ENCODE peak calls at places on chromosomes 3 and 15, in eight cellular contexts. R is HCT116, O is breast epithelium, C is prostate gland, T is Calu3, D is GM12865, W is progenitor cell of endocrine pancreas, U is neural crest cell. V is an unnamed sample.

GRCh38 chr3:67349551-67350174 is 304.7 kb downstream of the SUCLG2 start:
- DNase-seq in R (no peak), O (no peak), C (no peak), T (no peak), D (peak), W (no peak), U (no peak), V (no peak)

GRCh38 chr15:83605595-83605994 is 48.3 kb upstream of the ADAMTSL3 start:
- DNase-seq in R (no peak), O (no peak), C (no peak), T (no peak), D (no peak), W (no peak), U (no peak), V (no peak)

GRCh38 chr3:115660646-115661442 is 37.5 kb downstream of the GAP43 start:
- DNase-seq in R (no peak), O (no peak), C (no peak), T (no peak), D (no peak), W (no peak), U (no peak), V (no peak)

GRCh38 chr3:136068708-136069107 is 103.2 kb downstream of the PPP2R3A start:
- DNase-seq in R (no peak), O (no peak), C (no peak), T (no peak), D (no peak), W (no peak), U (no peak), V (no peak)

GRCh38 chr3:129701161-129701560 is 94.7 kb upstream of the PLXND1 start:
- DNase-seq in R (no peak), O (no peak), C (no peak), T (no peak), D (no peak), W (no peak), U (no peak), V (no peak)

GRCh38 chr3:11159421-11159904 is 5.2 kb downstream of the HRH1 start:
- DNase-seq in R (no peak), O (no peak), C (no peak), T (no peak), D (no peak), W (no peak), U (no peak), V (no peak)

GRCh38 chr3:112350181-112350825 is 17.3 kb downstream of the CD200 start:
- DNase-seq in R (no peak), O (no peak), C (no peak), T (no peak), D (no peak), W (no peak), U (no peak), V (no peak)

GRCh38 chr3:151383956-151384355 is 597 bp downstream of the P2RY12 start:
- DNase-seq in R (no peak), O (no peak), C (no peak), T (no peak), D (peak), W (no peak), U (no peak), V (no peak)

GRCh38 chr3:140391041-140391440 is 286.8 kb upstream of the TRIM42 start:
- DNase-seq in R (no peak), O (no peak), C (no peak), T (no peak), D (no peak), W (no peak), U (no peak), V (no peak)

GRCh38 chr3:123789760-123790159 is 94.4 kb downstream of the MYLK start:
- DNase-seq in R (no peak), O (no peak), C (no peak), T (no peak), D (no peak), W (no peak), U (no peak), V (no peak)

GRCh38 chr3:45054196-45054857 is 28.2 kb downstream of the CLEC3B start:
- DNase-seq in R (no peak), O (no peak), C (peak), T (no peak), D (no peak), W (no peak), U (no peak), V (no peak)

GRCh38 chr3:11077466-11077865 is 76.8 kb upstream of the HRH1 start:
- DNase-seq in R (no peak), O (no peak), C (no peak), T (no peak), D (no peak), W (no peak), U (no peak), V (no peak)

GRCh38 chr3:147200545-147200944 is 205.8 kb downstream of the ZIC4 start:
- DNase-seq in R (no peak), O (no peak), C (no peak), T (no peak), D (no peak), W (no peak), U (no peak), V (no peak)

GRCh38 chr3:61820306-61820992 is 259.1 kb downstream of the PTPRG start:
- DNase-seq in R (no peak), O (no peak), C (no peak), T (no peak), D (no peak), W (no peak), U (no peak), V (no peak)

GRCh38 chr3:173891272-173892100 is 493.9 kb downstream of the NLGN1 start:
- DNase-seq in R (no peak), O (no peak), C (no peak), T (no peak), D (no peak), W (no peak), U (no peak), V (no peak)

GRCh38 chr15:101406796-101407195 is 82.7 kb downstream of the PCSK6 start:
- DNase-seq in R (no peak), O (no peak), C (no peak), T (no peak), D (no peak), W (no peak), U (no peak), V (no peak)

GRCh38 chr3:32865364-32865763 is 47.6 kb downstream of the TRIM71 start:
- DNase-seq in R (no peak), O (no peak), C (peak), T (no peak), D (no peak), W (no peak), U (no peak), V (no peak)

GRCh38 chr15:91307561-91307960 is 207.5 kb downstream of the SV2B start:
- DNase-seq in R (no peak), O (no peak), C (no peak), T (no peak), D (no peak), W (no peak), U (no peak), V (no peak)

GRCh38 chr3:40885423-40885822 is 313.9 kb upstream of the CTNNB1 start:
- DNase-seq in R (no peak), O (no peak), C (no peak), T (no peak), D (no peak), W (no peak), U (no peak), V (no peak)

GRCh38 chr3:12253521-12253920 is 35.3 kb upstream of the PPARG start:
- DNase-seq in R (no peak), O (no peak), C (no peak), T (no peak), D (no peak), W (no peak), U (no peak), V (no peak)

GRCh38 chr3:42159706-42160472 is 68.7 kb downstream of the TRAK1 start:
- DNase-seq in R (peak), O (peak), C (peak), T (peak), D (peak), W (peak), U (peak), V (peak)

GRCh38 chr3:173397161-173398110 is at the start of gene NLGN1:
- DNase-seq in R (no peak), O (peak), C (peak), T (peak), D (no peak), W (peak), U (peak), V (peak)

GRCh38 chr15:37107071-37107753 is 6.9 kb upstream of the MEIS2 start:
- DNase-seq in R (no peak), O (no peak), C (no peak), T (no peak), D (no peak), W (no peak), U (no peak), V (no peak)

GRCh38 chr3:103873897-103874545 is 1439.2 kb downstream of the ZPLD1 start:
- DNase-seq in R (no peak), O (no peak), C (no peak), T (no peak), D (no peak), W (no peak), U (no peak), V (no peak)

GRCh38 chr3:47594792-47595191 is 16.1 kb upstream of the CSPG5 start:
- DNase-seq in R (no peak), O (no peak), C (no peak), T (no peak), D (no peak), W (no peak), U (no peak), V (no peak)

GRCh38 chr3:54122046-54122801 is at the start of gene CACNA2D3:
- DNase-seq in R (no peak), O (no peak), C (no peak), T (no peak), D (peak), W (peak), U (peak), V (no peak)

GRCh38 chr3:31624054-31624709 is 91.5 kb downstream of the STT3B start:
- DNase-seq in R (no peak), O (no peak), C (no peak), T (no peak), D (peak), W (no peak), U (no peak), V (no peak)

GRCh38 chr3:139308156-139309017 is 35.4 kb upstream of the MRPS22 start:
- DNase-seq in R (no peak), O (no peak), C (no peak), T (no peak), D (no peak), W (no peak), U (no peak), V (no peak)

GRCh38 chr15:66882251-66883020 is 180.4 kb downstream of the SMAD6 start:
- DNase-seq in R (no peak), O (no peak), C (no peak), T (no peak), D (no peak), W (no peak), U (no peak), V (no peak)

GRCh38 chr3:162842817-162843216 is 1346.2 kb downstream of the OTOL1 start:
- DNase-seq in R (no peak), O (no peak), C (no peak), T (no peak), D (no peak), W (no peak), U (no peak), V (no peak)

GRCh38 chr3:60775956-60776355 is 475.3 kb downstream of the FHIT start:
- DNase-seq in R (no peak), O (peak), C (no peak), T (no peak), D (no peak), W (no peak), U (no peak), V (no peak)

GRCh38 chr3:55484191-55484644 is 2.9 kb downstream of the WNT5A start:
- DNase-seq in R (no peak), O (no peak), C (no peak), T (no peak), D (no peak), W (no peak), U (no peak), V (no peak)

GRCh38 chr15:72272213-72272996 is at the start of gene PARP6:
- DNase-seq in R (peak), O (peak), C (peak), T (peak), D (peak), W (peak), U (peak), V (peak)
- TF ChIP-seq CTCF in R (peak), O (peak), C (peak), T (peak), D (peak), W (peak), U (peak), V (no peak)

DNA sequence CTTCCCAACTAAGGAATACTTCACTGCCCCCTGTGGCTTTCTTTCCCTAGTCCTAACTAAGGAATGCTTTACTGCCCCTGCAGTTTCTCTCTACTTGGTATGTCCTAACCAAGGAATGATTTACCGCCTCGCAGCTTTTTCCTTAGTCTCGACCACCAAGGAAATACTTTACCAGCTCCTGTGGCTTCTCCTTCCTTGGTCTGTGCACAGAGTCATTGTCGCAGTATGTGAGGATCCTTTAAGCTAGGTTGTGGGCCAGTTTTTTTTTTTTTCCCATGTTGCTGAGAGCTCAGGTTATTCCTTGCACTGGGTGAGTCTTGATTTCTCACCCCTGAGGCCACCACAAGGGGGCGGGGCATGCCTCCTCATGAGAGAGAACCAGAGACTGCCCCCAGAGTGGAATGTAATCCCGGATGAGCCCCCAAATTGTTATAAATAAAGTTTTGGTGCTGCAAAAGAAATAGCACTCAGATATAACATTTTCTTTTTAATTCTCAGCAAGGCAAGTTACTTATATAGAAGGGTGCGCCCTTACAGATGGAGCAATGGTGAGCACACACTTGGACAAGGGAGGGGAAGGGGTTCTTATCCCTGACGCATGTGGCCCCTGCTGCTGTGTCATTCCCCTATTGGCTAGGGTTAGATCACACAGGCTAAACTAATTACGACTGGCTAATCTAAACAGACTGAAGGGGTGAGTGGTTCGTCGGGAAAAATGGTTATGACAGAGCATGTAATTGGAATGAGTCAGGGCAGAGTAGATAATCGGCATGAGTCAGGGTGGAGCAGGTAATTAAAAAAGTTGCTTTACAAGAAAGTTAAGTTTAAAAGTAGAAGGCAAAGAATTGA is 27.0 kb downstream of the NDUFB4 start:
- DNase-seq in R (peak), O (no peak), C (no peak), T (peak), D (peak), W (no peak), U (peak), V (no peak)
- TF ChIP-seq CTCF in R (peak), O (no peak), C (no peak), T (no peak), D (peak), W (peak), U (peak), V (no peak)

GRCh38 chr3:197485143-197485542 is 70.6 kb downstream of the BDH1 start:
- DNase-seq in R (no peak), O (no peak), C (no peak), T (no peak), D (no peak), W (no peak), U (no peak), V (no peak)
- TF ChIP-seq CTCF in R (no peak), O (no peak), C (no peak), T (no peak), D (no peak), W (no peak), U (no peak), V (no peak)

GRCh38 chr3:39153977-39154299 is 547 bp upstream of the CSRNP1 start:
- DNase-seq in R (no peak), O (no peak), C (no peak), T (no peak), D (no peak), W (no peak), U (no peak), V (no peak)
- TF ChIP-seq CTCF in R (no peak), O (no peak), C (no peak), T (no peak), D (no peak), W (no peak), U (peak), V (no peak)

GRCh38 chr3:100399341-100400071 is 1.4 kb downstream of the TOMM70 start:
- DNase-seq in R (no peak), O (no peak), C (no peak), T (no peak), D (peak), W (no peak), U (no peak), V (no peak)

GRCh38 chr3:100401674-100402036 is 316 bp downstream of the LNP1 start:
- DNase-seq in R (no peak), O (peak), C (peak), T (peak), D (peak), W (peak), U (no peak), V (peak)

GRCh38 chr3:100402150-100402706 is 889 bp downstream of the LNP1 start:
- DNase-seq in R (no peak), O (no peak), C (no peak), T (no peak), D (peak), W (no peak), U (no peak), V (no peak)

GRCh38 chr3:100400424-100400781 is 486 bp downstream of the TOMM70 start:
- DNase-seq in R (no peak), O (no peak), C (peak), T (peak), D (peak), W (peak), U (peak), V (no peak)

GRCh38 chr3:100400782-100401673 is at the start of the genes LNP1 and TOMM70:
- DNase-seq in R (peak), O (peak), C (peak), T (peak), D (peak), W (peak), U (peak), V (peak)
- TF ChIP-seq CTCF in R (no peak), O (no peak), C (no peak), T (no peak), D (no peak), W (no peak), U (no peak), V (no peak)

DNA sequence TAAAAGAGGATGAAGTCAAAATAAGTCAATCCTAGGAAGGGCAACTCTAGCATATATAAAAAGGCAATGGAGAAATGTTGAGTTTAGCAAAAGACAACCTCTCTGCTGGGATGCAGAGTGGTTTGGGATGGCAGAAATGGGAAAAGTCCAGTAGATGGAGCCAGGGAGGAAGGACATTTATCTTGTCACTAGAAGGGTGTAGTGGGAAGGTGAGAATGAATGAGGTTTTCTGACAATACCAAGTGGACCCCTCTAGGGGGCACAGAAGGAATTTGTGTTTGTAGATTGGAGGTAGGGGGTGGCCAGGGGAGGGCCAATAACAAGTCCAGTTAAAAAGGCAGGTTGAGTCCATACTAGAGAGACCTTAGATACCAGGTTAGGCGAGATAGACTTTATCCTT is 80.0 kb downstream of the THSD4 start:
- DNase-seq in R (peak), O (no peak), C (no peak), T (no peak), D (no peak), W (no peak), U (no peak), V (no peak)
- TF ChIP-seq CTCF in R (peak), O (no peak), C (no peak), T (no peak), D (no peak), W (peak), U (no peak), V (no peak)

GRCh38 chr3:51709675-51710074 is 2.8 kb downstream of the GRM2 start:
- DNase-seq in R (no peak), O (no peak), C (no peak), T (no peak), D (no peak), W (no peak), U (no peak), V (no peak)

GRCh38 chr3:51711352-51712019 is 4.6 kb downstream of the GRM2 start:
- DNase-seq in R (no peak), O (no peak), C (no peak), T (no peak), D (no peak), W (peak), U (no peak), V (peak)

GRCh38 chr3:51712511-51712931 is 5.7 kb downstream of the GRM2 start:
- DNase-seq in R (no peak), O (no peak), C (no peak), T (no peak), D (no peak), W (no peak), U (no peak), V (no peak)

GRCh38 chr3:51712020-51712385 is 5.1 kb downstream of the GRM2 start:
- DNase-seq in R (no peak), O (no peak), C (no peak), T (no peak), D (no peak), W (no peak), U (no peak), V (peak)

GRCh38 chr3:51710631-51711351 is 3.9 kb downstream of the GRM2 start:
- DNase-seq in R (no peak), O (no peak), C (no peak), T (peak), D (no peak), W (no peak), U (no peak), V (no peak)
- TF ChIP-seq CTCF in R (peak), O (no peak), C (no peak), T (no peak), D (peak), W (peak), U (no peak), V (no peak)

GRCh38 chr15:44593042-44593736 is 56.2 kb downstream of the EIF3J start:
- DNase-seq in R (peak), O (no peak), C (no peak), T (no peak), D (peak), W (no peak), U (no peak), V (no peak)
- TF ChIP-seq CTCF in R (peak), O (no peak), C (peak), T (no peak), D (peak), W (peak), U (peak), V (no peak)

GRCh38 chr3:72151465-72152238 is 366.7 kb upstream of the PROK2 start:
- DNase-seq in R (no peak), O (no peak), C (no peak), T (no peak), D (no peak), W (no peak), U (no peak), V (no peak)
- TF ChIP-seq CTCF in R (no peak), O (no peak), C (no peak), T (no peak), D (no peak), W (no peak), U (no peak), V (no peak)

V was measured in mesothelial cell of epicardium.